ENCODE peak calls at places on chromosomes 7 and 10, in four cellular contexts. R is cardiac muscle cell; Q is HEK293T; A is stimulated activated CD8-positive, alpha-beta memory T cell treated with anti-CD3 and anti-CD28 coated beads, Interleukin-4, amount 100 ng/mL, for 4 hours. V is an unnamed sample.

GRCh38 chr10:86941991-86942421 is 15.4 kb downstream of the MMRN2 start:
- DNase-seq in R (no peak), Q (no peak), A (no peak), V (no peak)

GRCh38 chr7:93890041-93890463 is 501 bp downstream of the TFPI2 start:
- DNase-seq in R (peak), Q (peak), A (no peak), V (peak)

GRCh38 chr10:50416885-50417284 is 165.6 kb upstream of the ASAH2 start:
- DNase-seq in R (no peak), Q (no peak), A (no peak), V (no peak)

GRCh38 chr7:15086171-15086745 is 183.7 kb upstream of the DGKB start:
- DNase-seq in R (no peak), Q (no peak), A (no peak), V (no peak)

GRCh38 chr7:17274551-17275245 is 23.8 kb upstream of the AHR start:
- DNase-seq in R (peak), Q (no peak), A (no peak), V (no peak)

GRCh38 chr7:2517004-2517403 is 2.6 kb upstream of the LFNG start:
- DNase-seq in R (peak), Q (no peak), A (no peak), V (no peak)

GRCh38 chr7:152383341-152384234 is 52.2 kb downstream of the KMT2C start:
- DNase-seq in R (peak), Q (no peak), A (no peak), V (no peak)

GRCh38 chr10:90047243-90047729 is 345.9 kb downstream of the KIF20B start:
- DNase-seq in R (no peak), Q (no peak), A (no peak), V (no peak)

GRCh38 chr10:20007426-20007825 is 191.2 kb downstream of the PLXDC2 start:
- DNase-seq in R (no peak), Q (no peak), A (no peak), V (no peak)

GRCh38 chr10:89118091-89118490 is 89.0 kb downstream of the CH25H start:
- DNase-seq in R (peak), Q (no peak), A (no peak), V (no peak)

GRCh38 chr10:78231930-78232329 is 198.3 kb downstream of the RPS24 start:
- DNase-seq in R (peak), Q (no peak), A (no peak), V (no peak)

GRCh38 chr7:93547716-93548115 is 26.8 kb downstream of the CALCR start:
- DNase-seq in R (no peak), Q (no peak), A (no peak), V (no peak)

GRCh38 chr7:142357953-142358520 is 100.2 kb upstream of the PRSS58 start:
- DNase-seq in R (peak), Q (peak), A (no peak), V (no peak)

GRCh38 chr7:75962607-75963382 is 31.6 kb downstream of the TMEM120A start:
- DNase-seq in R (peak), Q (no peak), A (no peak), V (peak)

GRCh38 chr10:109650228-109650627 is 273.1 kb downstream of the XPNPEP1 start:
- DNase-seq in R (no peak), Q (no peak), A (no peak), V (no peak)

GRCh38 chr7:112546723-112547513 is 66.1 kb downstream of the LSMEM1 start:
- DNase-seq in R (peak), Q (no peak), A (no peak), V (peak)

GRCh38 chr7:94374231-94374630 is 20.5 kb upstream of the COL1A2 start:
- DNase-seq in R (peak), Q (peak), A (no peak), V (no peak)

GRCh38 chr10:4652111-4653010 is 173.6 kb upstream of the AKR1E2 start:
- DNase-seq in R (no peak), Q (no peak), A (no peak), V (no peak)

GRCh38 chr7:134364619-134365037 is 47.9 kb upstream of the SLC35B4 start:
- DNase-seq in R (peak), Q (no peak), A (no peak), V (no peak)

GRCh38 chr7:42686594-42687156 is 225.2 kb downstream of the C7orf25 start:
- DNase-seq in R (no peak), Q (no peak), A (no peak), V (no peak)

GRCh38 chr10:3424102-3424803 is 251.7 kb upstream of the PITRM1 start:
- DNase-seq in R (peak), Q (no peak), A (no peak), V (no peak)

GRCh38 chr7:47896809-47897423 is 51.4 kb downstream of the PKD1L1 start:
- DNase-seq in R (no peak), Q (no peak), A (no peak), V (no peak)

GRCh38 chr10:117536359-117536861 is 6.1 kb upstream of the EMX2 start:
- DNase-seq in R (no peak), Q (no peak), A (no peak), V (no peak)

GRCh38 chr7:2939193-2939885 is 95.2 kb upstream of the GNA12 start:
- DNase-seq in R (no peak), Q (no peak), A (no peak), V (no peak)

GRCh38 chr7:13794581-13794980 is 194.9 kb downstream of the ETV1 start:
- DNase-seq in R (no peak), Q (no peak), A (no peak), V (no peak)